ENCODE peak calls at places on chromosomes 12 and 14, in nine cellular contexts. U is NCI-H1694 treated with DMSO at 0.1 percent for 48 hours; M is neural crest cell; P is stimulated activated CD4-positive, alpha-beta T cell treated with anti-CD3 and anti-CD28 coated beads, Interleukin-15, amount 100 ng/mL, for 24 hours; Y is fibroblast of villous mesenchyme; B is Ammon's horn; R is ACHN; J is uterus; H is endothelial cell. S is an unnamed sample.

GRCh38 chr14:105153331-105153731 is 15.2 kb downstream of the JAG2 start:
- DNase-seq in U (no peak), M (no peak), P (no peak), Y (no peak), B (no peak), R (no peak), J (no peak), H (no peak), S (no peak)

GRCh38 chr12:80187660-80188090 is 88.3 kb downstream of the OTOGL start:
- DNase-seq in U (peak), M (no peak), P (peak), Y (peak), B (no peak), R (no peak), J (peak), H (no peak), S (peak)

GRCh38 chr12:110498984-110499706 is 2.8 kb downstream of the VPS29 start:
- DNase-seq in U (no peak), M (no peak), P (no peak), Y (peak), B (no peak), R (peak), J (no peak), H (no peak), S (peak)

GRCh38 chr12:116075251-116075650 is 202.2 kb downstream of the MED13L start:
- DNase-seq in U (no peak), M (no peak), P (no peak), Y (peak), B (no peak), R (no peak), J (no peak), H (no peak), S (no peak)

GRCh38 chr12:116207274-116207673 is 70.2 kb downstream of the MED13L start:
- DNase-seq in U (no peak), M (no peak), P (no peak), Y (no peak), B (no peak), R (no peak), J (no peak), H (no peak), S (no peak)

GRCh38 chr14:103057372-103058208 is at the start of gene CDC42BPB:
- DNase-seq in U (peak), M (peak), P (peak), Y (peak), B (peak), R (peak), J (peak), H (peak), S (peak)

GRCh38 chr12:11653215-11653753 is 3.8 kb downstream of the ETV6 start:
- DNase-seq in U (no peak), M (no peak), P (peak), Y (no peak), B (no peak), R (no peak), J (no peak), H (no peak), S (no peak)

GRCh38 chr12:4286228-4286627 is 12.7 kb downstream of the CCND2 start:
- DNase-seq in U (no peak), M (no peak), P (no peak), Y (no peak), B (no peak), R (no peak), J (no peak), H (no peak), S (no peak)

GRCh38 chr12:52149651-52150241 is 42.1 kb downstream of the KRT80 start:
- DNase-seq in U (no peak), M (no peak), P (no peak), Y (no peak), B (no peak), R (no peak), J (no peak), H (no peak), S (no peak)

GRCh38 chr14:91374287-91374880 is 43.2 kb downstream of the CCDC88C start:
- DNase-seq in U (no peak), M (no peak), P (no peak), Y (no peak), B (no peak), R (no peak), J (no peak), H (no peak), S (no peak)

GRCh38 chr12:96907681-96908163 is 665 bp downstream of the NEDD1 start:
- DNase-seq in U (no peak), M (peak), P (peak), Y (peak), B (peak), R (peak), J (no peak), H (peak), S (peak)

GRCh38 chr12:113464852-113465719 is 6.6 kb downstream of the LHX5 start:
- DNase-seq in U (no peak), M (no peak), P (no peak), Y (no peak), B (no peak), R (no peak), J (no peak), H (peak), S (peak)

GRCh38 chr12:67599691-67600090 is 48.9 kb upstream of the DYRK2 start:
- DNase-seq in U (no peak), M (no peak), P (no peak), Y (no peak), B (no peak), R (no peak), J (no peak), H (no peak), S (no peak)

GRCh38 chr14:55851961-55852360 is 266.2 kb upstream of the PELI2 start:
- DNase-seq in U (no peak), M (no peak), P (no peak), Y (no peak), B (no peak), R (no peak), J (no peak), H (no peak), S (no peak)

GRCh38 chr12:91355150-91356006 is 172.8 kb upstream of the DCN start:
- DNase-seq in U (peak), M (peak), P (peak), Y (peak), B (peak), R (peak), J (peak), H (peak), S (peak)

GRCh38 chr12:108029081-108029790 is 99.9 kb upstream of the WSCD2 start:
- DNase-seq in U (no peak), M (no peak), P (no peak), Y (no peak), B (no peak), R (no peak), J (no peak), H (no peak), S (no peak)

GRCh38 chr12:48925218-48925871 is at the start of gene FKBP11:
- DNase-seq in U (no peak), M (peak), P (peak), Y (peak), B (no peak), R (peak), J (peak), H (peak), S (peak)

GRCh38 chr14:95255487-95255886 is 64.2 kb downstream of the CLMN start:
- DNase-seq in U (no peak), M (peak), P (peak), Y (no peak), B (no peak), R (peak), J (peak), H (peak), S (peak)

GRCh38 chr14:44803239-44803905 is 158.4 kb downstream of the KLHL28 start:
- DNase-seq in U (peak), M (no peak), P (no peak), Y (peak), B (peak), R (peak), J (no peak), H (no peak), S (peak)

GRCh38 chr14:28059254-28059653 is 707.3 kb upstream of the FOXG1 start:
- DNase-seq in U (no peak), M (no peak), P (no peak), Y (no peak), B (no peak), R (no peak), J (no peak), H (no peak), S (no peak)

GRCh38 chr12:32240833-32241232 is 134.2 kb downstream of the BICD1 start:
- DNase-seq in U (no peak), M (no peak), P (no peak), Y (no peak), B (no peak), R (peak), J (no peak), H (no peak), S (no peak)

GRCh38 chr12:3152892-3153291 is 75.7 kb downstream of the TSPAN9 start:
- DNase-seq in U (no peak), M (no peak), P (peak), Y (no peak), B (no peak), R (no peak), J (no peak), H (no peak), S (no peak)

GRCh38 chr14:60736494-60736893 is 1.9 kb downstream of the MNAT1 start:
- DNase-seq in U (no peak), M (no peak), P (no peak), Y (peak), B (peak), R (peak), J (no peak), H (no peak), S (peak)

S was measured in cardiac muscle cell.